ENCODE peak calls at places on chromosomes 1 and 21, in nine cellular contexts. J is NCI-H2029; S is mucosa of gallbladder; X is fibroblast of mammary gland; G is Karpas-422; K is ureter; F is activated naive CD4-positive, alpha-beta T cell treated with anti-CD3 and anti-CD28 coated beads, Interleukin-2, amount 50 U/mL, for 16 hours; Z is left lobe of liver; L is GM10248. H is an unnamed sample.

GRCh38 chr1:97384294-97384952 is 536.4 kb downstream of the DPYD start:
- DNase-seq in J (no peak), S (no peak), X (peak), G (no peak), K (no peak), F (no peak), Z (no peak), L (no peak), H (no peak)

GRCh38 chr1:197312163-197312562 is 44.1 kb downstream of the CRB1 start:
- DNase-seq in J (no peak), S (no peak), X (no peak), G (no peak), K (no peak), F (no peak), Z (no peak), L (no peak), H (no peak)

GRCh38 chr1:114113801-114114750 is 39.6 kb downstream of the SYT6 start:
- DNase-seq in J (no peak), S (peak), X (peak), G (no peak), K (no peak), F (no peak), Z (no peak), L (no peak), H (no peak)

GRCh38 chr1:151972533-151973270 is 21.0 kb downstream of the S100A10 start:
- DNase-seq in J (no peak), S (peak), X (peak), G (no peak), K (peak), F (peak), Z (no peak), L (no peak), H (no peak)

GRCh38 chr1:42916839-42917495 is 41.7 kb downstream of the SLC2A1 start:
- DNase-seq in J (no peak), S (no peak), X (no peak), G (no peak), K (no peak), F (no peak), Z (peak), L (no peak), H (no peak)

GRCh38 chr21:31781737-31782136 is 49.8 kb upstream of the SCAF4 start:
- DNase-seq in J (peak), S (peak), X (peak), G (peak), K (peak), F (no peak), Z (no peak), L (no peak), H (no peak)

GRCh38 chr1:179025975-179026812 is 500 bp downstream of the FAM20B start:
- DNase-seq in J (peak), S (peak), X (peak), G (peak), K (peak), F (peak), Z (peak), L (peak), H (peak)

GRCh38 chr1:6393400-6394187 is at the start of gene ACOT7:
- DNase-seq in J (peak), S (peak), X (peak), G (peak), K (peak), F (peak), Z (peak), L (peak), H (peak)

GRCh38 chr1:155499263-155499662 is 63.3 kb downstream of the ASH1L start:
- DNase-seq in J (no peak), S (no peak), X (peak), G (no peak), K (no peak), F (no peak), Z (no peak), L (no peak), H (no peak)

GRCh38 chr1:44677201-44677520 is 2.6 kb downstream of the ARMH1 start:
- DNase-seq in J (no peak), S (no peak), X (peak), G (peak), K (no peak), F (no peak), Z (no peak), L (no peak), H (peak)